ENCODE peak calls at places on chromosomes 13 and 19, in four cellular contexts. E is NCI-H1436; V is activated naive CD8-positive, alpha-beta T cell treated with anti-CD3 and anti-CD28 coated beads for 36 hours; S is SJCRH30. N is an unnamed sample.

GRCh38 chr13:23467048-23467931 is 33.8 kb upstream of the SACS start:
- DNase-seq in E (no peak), V (no peak), S (peak), N (no peak)

GRCh38 chr13:106649495-106649894 is 81.6 kb upstream of the ARGLU1 start:
- DNase-seq in E (no peak), V (no peak), S (no peak), N (no peak)

GRCh38 chr19:31110331-31110730 is 238.9 kb downstream of the TSHZ3 start:
- DNase-seq in E (no peak), V (no peak), S (peak), N (no peak)

GRCh38 chr13:76667551-76667950 is 218.7 kb downstream of the KCTD12 start:
- DNase-seq in E (no peak), V (no peak), S (no peak), N (no peak)

GRCh38 chr13:66673401-66673800 is 556.7 kb downstream of the PCDH9 start:
- DNase-seq in E (no peak), V (no peak), S (peak), N (no peak)

GRCh38 chr19:39516270-39516669 is 1.3 kb downstream of the SELENOV start:
- DNase-seq in E (no peak), V (no peak), S (no peak), N (no peak)

GRCh38 chr13:40447857-40448256 is 218.6 kb downstream of the FOXO1 start:
- DNase-seq in E (no peak), V (no peak), S (no peak), N (no peak)

GRCh38 chr19:55146648-55147218 is 2.3 kb downstream of the TNNT1 start:
- DNase-seq in E (peak), V (no peak), S (peak), N (no peak)

GRCh38 chr19:495440-496332 is 600 bp upstream of the MADCAM1 start:
- DNase-seq in E (peak), V (peak), S (no peak), N (no peak)

GRCh38 chr13:111062305-111062704 is 52.8 kb upstream of the ARHGEF7 start:
- DNase-seq in E (no peak), V (no peak), S (no peak), N (no peak)

GRCh38 chr19:8127311-8127710 is 22.1 kb downstream of the FBN3 start:
- DNase-seq in E (no peak), V (no peak), S (no peak), N (no peak)

GRCh38 chr19:5138606-5139594 is 170.0 kb downstream of the KDM4B start:
- DNase-seq in E (no peak), V (peak), S (peak), N (peak)

GRCh38 chr19:46610413-46610775 is 9.3 kb downstream of the CALM3 start:
- DNase-seq in E (no peak), V (no peak), S (no peak), N (no peak)

GRCh38 chr19:51339313-51339686 is 2.6 kb downstream of the VSIG10L start:
- DNase-seq in E (peak), V (no peak), S (no peak), N (peak)

GRCh38 chr13:80235559-80236296 is 105.2 kb downstream of the SPRY2 start:
- DNase-seq in E (peak), V (no peak), S (peak), N (no peak)

GRCh38 chr13:55815458-55816033 is 1325.2 kb upstream of the PRR20A start:
- DNase-seq in E (no peak), V (no peak), S (no peak), N (no peak)

N was measured in GM20000.